ENCODE peak calls at places on chromosomes 2 and 18, in ten cellular contexts. Q is prostate gland, D is breast epithelium, B is GM12878, M is cardiac fibroblast, W is choroid plexus epithelial cell, V is adrenal gland, Y is AG04450, G is psoas muscle, L is Peyer's patch. E is an unnamed sample.

GRCh38 chr2:14756981-14757657 is 124.6 kb downstream of the LRATD1 start:
- DNase-seq in D (no peak), Y (peak), G (no peak), Q (no peak), W (peak), B (no peak), M (peak), V (no peak), L (no peak), E (no peak)

GRCh38 chr2:213185147-213185822 is 33.9 kb upstream of the IKZF2 start:
- DNase-seq in V (no peak), G (no peak), Q (no peak), Y (no peak), B (peak), L (no peak), D (no peak), M (no peak), W (no peak), E (peak)

GRCh38 chr2:52810460-52810859 is 957.1 kb upstream of the CHAC2 start:
- DNase-seq in Y (no peak), Q (no peak), V (no peak), D (no peak), B (no peak), M (peak), G (no peak), W (peak), L (no peak), E (no peak)

GRCh38 chr2:66430906-66431619 is 3.9 kb upstream of the MEIS1 start:
- DNase-seq in W (no peak), G (no peak), Q (no peak), M (no peak), L (no peak), Y (no peak), B (no peak), D (no peak), V (peak), E (no peak)

GRCh38 chr18:49464718-49465598 is 4.5 kb upstream of the DYM start:
- DNase-seq in M (peak), V (no peak), W (peak), D (no peak), G (no peak), Q (no peak), B (no peak), Y (no peak), L (no peak), E (no peak)

GRCh38 chr2:15943378-15943851 is 3.1 kb downstream of the MYCN start:
- DNase-seq in M (no peak), W (no peak), Q (no peak), V (peak), G (no peak), L (no peak), B (no peak), D (no peak), Y (no peak), E (no peak)

GRCh38 chr2:239290618-239291504 is 110.0 kb downstream of the HDAC4 start:
- DNase-seq in M (no peak), G (peak), Y (no peak), W (no peak), B (no peak), D (peak), Q (no peak), V (no peak), L (no peak), E (no peak)

GRCh38 chr2:88606371-88607030 is 20.8 kb downstream of the EIF2AK3 start:
- DNase-seq in Q (no peak), V (no peak), W (no peak), M (no peak), B (peak), D (no peak), G (no peak), L (peak), Y (no peak), E (peak)

GRCh38 chr2:239574434-239575156 is 173.8 kb upstream of the HDAC4 start:
- DNase-seq in D (no peak), V (no peak), G (no peak), Q (no peak), W (no peak), B (no peak), Y (no peak), L (no peak), M (no peak), E (no peak)

DNA sequence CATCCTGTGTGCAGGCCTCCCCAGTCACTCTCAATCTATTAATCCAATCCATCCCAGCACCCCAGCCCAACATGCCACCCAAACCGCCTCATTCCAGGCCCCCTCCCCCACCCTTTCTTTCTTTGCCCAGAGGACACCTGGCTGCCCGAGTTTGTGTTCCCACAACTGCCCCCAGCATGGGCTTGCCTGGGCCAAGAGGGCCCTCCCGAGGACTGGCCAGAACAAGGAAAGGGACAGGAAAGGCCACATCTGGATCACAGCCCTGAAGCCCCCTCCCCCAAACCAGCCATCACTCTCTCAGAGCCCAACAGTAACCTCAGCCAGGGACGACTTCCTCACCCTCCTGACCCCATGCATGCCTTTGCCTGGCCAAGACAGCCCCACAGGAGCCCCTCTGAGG is 1.2 kb downstream of the TNS1 start:
- DNase-seq in L (no peak), B (no peak), W (no peak), G (no peak), D (no peak), V (no peak), Y (no peak), M (no peak), Q (no peak), E (no peak)
- TF ChIP-seq CTCF in L (no peak), B (no peak), W (no peak), G (no peak), D (no peak), V (no peak), Y (no peak), M (no peak), Q (no peak), E (no peak)

GRCh38 chr2:218869064-218869463 is 9.5 kb downstream of the WNT6 start:
- DNase-seq in M (no peak), Y (no peak), W (no peak), V (no peak), D (no peak), L (no peak), B (no peak), Q (no peak), G (no peak), E (no peak)
- H3K4me3 ChIP-seq in M (no peak), Y (no peak), W (no peak), V (no peak), D (no peak), L (no peak), B (no peak), Q (no peak), G (no peak), E (no peak)

GRCh38 chr2:74865770-74866674 is 32.1 kb downstream of the HK2 start:
- DNase-seq in Q (no peak), W (peak), G (no peak), B (no peak), V (no peak), M (no peak), Y (no peak), D (no peak), L (no peak), E (no peak)

GRCh38 chr2:74862268-74862964 is 28.5 kb downstream of the HK2 start:
- DNase-seq in B (no peak), L (no peak), D (no peak), Q (no peak), M (no peak), G (no peak), Y (no peak), V (no peak), W (no peak), E (no peak)

GRCh38 chr2:74867841-74868658 is 34.1 kb downstream of the HK2 start:
- DNase-seq in Y (no peak), Q (peak), B (no peak), V (no peak), G (no peak), W (peak), D (no peak), M (no peak), L (no peak), E (no peak)

GRCh38 chr2:74863802-74864248 is 29.9 kb downstream of the HK2 start:
- DNase-seq in V (no peak), D (no peak), Y (no peak), G (no peak), Q (no peak), B (no peak), W (no peak), M (no peak), L (no peak), E (no peak)

DNA sequence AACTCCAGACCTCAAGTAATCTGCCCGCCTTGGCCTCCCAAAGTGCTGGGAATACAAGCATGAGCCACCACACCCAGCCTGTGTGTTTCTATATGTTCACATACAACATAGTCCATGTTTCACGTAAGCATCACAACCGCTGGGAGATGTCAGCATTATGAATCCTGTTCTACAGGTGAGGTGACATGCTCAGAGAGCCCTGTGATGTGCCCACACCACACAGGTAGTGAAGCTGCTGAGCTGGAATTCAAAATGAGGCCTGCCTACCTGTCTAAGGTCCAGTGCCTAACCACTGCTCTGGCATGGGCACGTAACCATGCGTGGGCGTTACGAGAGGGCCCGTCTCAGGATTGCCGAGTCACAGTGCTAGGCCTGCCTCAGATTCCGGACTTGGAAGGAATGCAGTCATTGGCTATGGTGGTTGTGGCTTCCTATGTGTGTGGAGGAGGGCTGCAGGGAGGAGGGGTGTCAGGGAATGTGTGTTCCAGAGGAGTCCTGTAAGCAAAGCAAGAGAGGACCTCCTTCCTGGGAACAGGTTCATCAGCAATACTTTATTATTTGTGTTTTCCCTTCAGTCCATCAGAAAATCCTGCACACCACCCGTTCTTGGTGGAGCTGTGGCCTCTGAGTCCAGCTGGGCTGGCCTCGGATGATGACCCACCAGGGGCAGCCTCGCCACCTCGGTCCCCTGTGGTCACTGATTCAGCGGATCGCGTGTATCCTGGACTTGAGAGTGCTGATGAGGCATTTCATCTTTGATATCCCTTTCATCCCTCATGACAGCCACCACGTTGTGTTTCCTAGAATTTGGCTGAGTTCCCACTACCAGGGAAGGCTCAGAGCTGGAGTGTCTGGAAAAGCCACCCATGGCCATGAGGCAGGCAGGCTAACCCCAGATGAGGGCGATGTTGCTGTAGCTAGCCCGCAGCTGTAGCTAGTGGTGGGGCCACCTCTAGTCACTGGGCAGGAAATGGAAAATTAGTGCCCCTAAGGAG is 31.1 kb downstream of the HK2 start:
- DNase-seq in V (no peak), Y (no peak), G (peak), M (peak), L (no peak), W (peak), D (no peak), Q (no peak), B (no peak), E (no peak)
- TF ChIP-seq CTCF in V (no peak), Y (no peak), G (no peak), M (no peak), L (no peak), W (peak), D (no peak), Q (no peak), B (no peak), E (no peak)

DNA sequence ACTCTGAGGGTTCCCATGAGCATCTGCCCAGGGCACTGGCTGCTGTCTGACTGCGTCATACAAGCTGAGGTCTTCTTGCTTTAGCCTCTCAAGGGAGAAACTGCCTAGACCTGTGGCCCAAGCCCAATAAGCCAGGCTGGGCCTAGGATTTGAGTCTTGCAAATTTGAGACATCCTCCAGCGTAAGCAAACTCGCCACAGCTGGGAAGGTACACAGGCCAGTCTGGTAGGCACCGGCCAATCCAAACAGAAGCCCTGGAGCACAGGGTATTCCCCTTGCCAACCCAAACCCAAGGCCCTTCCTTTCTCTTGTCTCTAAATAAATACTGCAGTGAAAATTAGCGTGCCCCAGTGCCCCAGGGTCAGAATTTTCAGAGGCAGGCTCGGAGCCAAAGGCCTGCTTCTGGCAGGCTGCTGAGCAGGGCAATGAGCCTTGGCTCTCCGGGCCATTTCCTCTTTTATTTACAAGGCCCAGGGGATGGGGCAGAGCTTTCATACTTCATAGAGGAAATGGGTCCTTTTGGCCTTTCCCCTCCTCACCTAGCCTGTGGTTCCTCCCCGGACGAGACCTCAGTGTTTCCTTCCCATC is 33.3 kb downstream of the POLR1A start:
- DNase-seq in Y (no peak), M (peak), D (peak), V (peak), Q (peak), B (no peak), L (peak), G (peak), W (peak), E (no peak)
- H3K4me3 ChIP-seq in Y (no peak), M (no peak), D (no peak), V (no peak), Q (no peak), B (no peak), L (no peak), G (no peak), W (no peak), E (no peak)

GRCh38 chr2:218959761-218960195 is 312 bp downstream of the CDK5R2 start:
- DNase-seq in V (no peak), D (no peak), M (no peak), W (no peak), Y (no peak), Q (no peak), L (no peak), B (no peak), G (no peak), E (no peak)
- TF ChIP-seq CTCF in V (no peak), D (no peak), M (no peak), W (no peak), Y (no peak), Q (no peak), L (no peak), B (no peak), G (no peak), E (no peak)

GRCh38 chr18:13219012-13219396 is 444 bp downstream of the LDLRAD4 start:
- DNase-seq in G (no peak), L (no peak), M (no peak), Q (no peak), D (no peak), W (no peak), B (no peak), V (peak), Y (no peak), E (no peak)

GRCh38 chr18:13220326-13220991 is 1.9 kb downstream of the LDLRAD4 start:
- DNase-seq in M (no peak), Q (no peak), G (no peak), B (no peak), Y (no peak), W (no peak), L (no peak), D (no peak), V (peak), E (no peak)

GRCh38 chr18:13217971-13218375 is 587 bp upstream of the LDLRAD4 start:
- DNase-seq in D (no peak), Y (no peak), G (no peak), B (no peak), V (peak), Q (no peak), M (peak), L (no peak), W (no peak), E (no peak)

GRCh38 chr18:13218376-13219011 is at the start of gene LDLRAD4:
- DNase-seq in Y (no peak), Q (peak), M (peak), B (no peak), G (peak), W (no peak), L (no peak), D (no peak), V (peak), E (no peak)

DNA sequence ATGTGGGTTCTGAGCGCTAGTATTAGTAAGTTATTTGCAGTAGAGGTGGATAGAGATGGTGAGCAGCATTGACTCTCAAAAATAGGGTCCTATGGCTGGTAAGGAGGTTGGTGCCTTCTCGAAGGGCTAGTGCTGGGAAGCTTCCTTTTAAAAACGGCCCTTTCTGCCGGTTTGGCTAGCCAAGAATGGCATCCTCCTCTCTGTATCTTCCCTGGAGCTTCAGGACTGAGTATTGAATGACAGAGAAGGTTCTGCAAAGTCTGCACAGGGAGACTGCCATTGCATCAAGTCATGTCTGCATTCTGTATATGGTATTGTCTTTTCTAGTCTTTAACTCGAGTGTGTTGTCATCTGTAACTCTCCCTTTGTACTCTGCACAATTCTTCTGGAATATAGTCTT is 1.0 kb downstream of the LDLRAD4 start:
- DNase-seq in B (no peak), V (no peak), D (no peak), Q (no peak), W (no peak), M (no peak), L (no peak), G (no peak), Y (no peak), E (no peak)
- H3K4me3 ChIP-seq in B (no peak), V (no peak), D (peak), Q (peak), W (no peak), M (no peak), L (no peak), G (peak), Y (no peak), E (no peak)

GRCh38 chr18:10142056-10142455 is 228.2 kb downstream of the VAPA start:
- DNase-seq in D (no peak), W (no peak), G (no peak), Q (no peak), Y (no peak), L (no peak), V (no peak), M (peak), B (no peak), E (no peak)
- TF ChIP-seq CTCF in D (no peak), W (no peak), G (no peak), Q (no peak), Y (no peak), L (no peak), V (no peak), M (no peak), B (no peak), E (no peak)

DNA sequence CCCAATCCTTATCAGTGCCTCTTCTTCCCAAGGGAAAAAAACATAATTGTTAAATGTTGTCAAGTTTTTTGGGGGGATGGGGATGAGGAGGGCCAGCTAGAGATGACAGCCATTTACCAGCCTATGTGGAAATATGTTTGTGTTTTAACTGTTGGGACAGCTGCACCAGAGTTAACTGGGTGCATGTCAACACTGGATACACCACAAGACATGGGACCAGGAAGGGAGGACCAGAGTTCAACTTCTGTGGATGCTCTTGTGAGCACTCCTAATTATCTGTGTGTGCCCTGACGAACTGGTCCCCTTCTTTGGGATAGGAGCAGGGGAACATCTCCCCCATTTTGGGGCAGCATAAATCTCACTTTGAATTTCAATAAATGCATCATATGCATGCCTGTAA is 66.1 kb upstream of the FZD5 start:
- DNase-seq in V (no peak), B (no peak), M (no peak), Q (no peak), L (no peak), Y (no peak), D (no peak), W (no peak), G (no peak), E (no peak)
- H3K4me3 ChIP-seq in V (no peak), B (no peak), M (no peak), Q (no peak), L (no peak), Y (no peak), D (no peak), W (no peak), G (no peak), E (no peak)

GRCh38 chr2:33111002-33111446 is 164.3 kb downstream of the LTBP1 start:
- DNase-seq in L (no peak), B (no peak), G (no peak), W (peak), D (no peak), Q (no peak), M (peak), V (no peak), Y (no peak), E (no peak)

GRCh38 chr2:33116799-33117198 is 170.0 kb downstream of the LTBP1 start:
- DNase-seq in Q (no peak), Y (no peak), V (no peak), W (no peak), D (no peak), B (no peak), L (no peak), M (no peak), G (no peak), E (no peak)

GRCh38 chr2:33118648-33119047 is 171.9 kb downstream of the LTBP1 start:
- DNase-seq in M (no peak), W (no peak), B (no peak), Q (no peak), Y (no peak), D (no peak), G (no peak), L (no peak), V (no peak), E (no peak)

GRCh38 chr2:33115728-33116127 is 169.0 kb downstream of the LTBP1 start:
- DNase-seq in M (no peak), D (no peak), G (no peak), W (no peak), Y (no peak), V (no peak), B (no peak), Q (no peak), L (no peak), E (no peak)

DNA sequence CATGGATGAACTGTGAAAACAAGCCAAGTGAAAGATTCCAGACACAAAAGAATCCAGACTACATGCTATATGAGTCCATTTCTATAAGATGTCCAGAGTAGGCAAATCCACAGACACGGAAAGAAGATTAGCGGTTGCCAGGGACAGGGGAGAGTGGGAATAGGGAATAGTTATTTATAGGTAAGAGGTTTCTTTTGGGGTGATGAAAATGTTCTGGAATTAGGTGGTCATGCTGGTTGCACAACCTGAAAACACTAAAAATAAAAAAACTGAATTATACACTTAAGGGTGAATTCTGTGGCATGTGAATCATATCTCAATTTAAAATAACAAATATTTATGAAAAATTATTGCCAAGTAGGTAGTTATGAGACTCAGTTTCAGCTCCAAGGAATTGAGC is 168.4 kb downstream of the LTBP1 start:
- DNase-seq in V (no peak), B (no peak), M (peak), Y (no peak), D (no peak), G (no peak), L (no peak), Q (no peak), W (no peak), E (no peak)
- TF ChIP-seq CTCF in V (no peak), B (no peak), M (no peak), Y (no peak), D (no peak), G (no peak), L (no peak), Q (no peak), W (no peak), E (no peak)

E was measured in GM12864.